ENCODE peak calls at places on chromosomes 2 and 18, in four cellular contexts. R is activated T-cell treated with anti-CD3 and anti-CD28 coated beads, Interleukin-2, amount 50 U/mL, for 72 hours; E is activated CD4-positive, alpha-beta T cell treated with anti-CD3 and anti-CD28 coated beads, Interleukin-2, amount 50 U/mL, for 1 hour; V is M059J. M is an unnamed sample.

GRCh38 chr2:237865623-237866041 is 6.2 kb downstream of the RAMP1 start:
- DNase-seq in R (no peak), E (no peak), V (peak), M (no peak)

GRCh38 chr2:167964650-167965404 is 282.6 kb downstream of the STK39 start:
- DNase-seq in R (no peak), E (no peak), V (no peak), M (no peak)

GRCh38 chr2:1472350-1472749 is 59.1 kb downstream of the TPO start:
- DNase-seq in R (no peak), E (no peak), V (no peak), M (no peak)

GRCh38 chr2:6103949-6104348 is 411.8 kb downstream of the SOX11 start:
- DNase-seq in R (no peak), E (no peak), V (no peak), M (peak)

GRCh38 chr2:88545118-88545517 is 82.1 kb downstream of the EIF2AK3 start:
- DNase-seq in R (no peak), E (no peak), V (peak), M (no peak)

GRCh38 chr18:76459687-76460350 is 35.2 kb downstream of the ZNF516 start:
- DNase-seq in R (no peak), E (no peak), V (peak), M (peak)

GRCh38 chr2:47420214-47420613 is 17.3 kb downstream of the MSH2 start:
- DNase-seq in R (no peak), E (no peak), V (no peak), M (no peak)

GRCh38 chr18:48080546-48080945 is 150.1 kb upstream of the SMAD2 start:
- DNase-seq in R (no peak), E (no peak), V (no peak), M (no peak)

GRCh38 chr18:74459877-74460276 is 2.8 kb upstream of the DIPK1C start:
- DNase-seq in R (no peak), E (no peak), V (no peak), M (no peak)

GRCh38 chr2:109513749-109514588 is 99.8 kb downstream of the SEPTIN10 start:
- DNase-seq in R (peak), E (no peak), V (peak), M (peak)

GRCh38 chr2:66334237-66335054 is 100.5 kb upstream of the MEIS1 start:
- DNase-seq in R (no peak), E (no peak), V (peak), M (peak)

GRCh38 chr2:134460583-134460998 is 206.7 kb downstream of the MGAT5 start:
- DNase-seq in R (peak), E (peak), V (peak), M (peak)

GRCh38 chr2:143617803-143618415 is 488.7 kb downstream of the ARHGAP15 start:
- DNase-seq in R (no peak), E (no peak), V (no peak), M (no peak)

GRCh38 chr2:9954136-9954535 is 2.6 kb downstream of the GRHL1 start:
- DNase-seq in R (no peak), E (no peak), V (no peak), M (no peak)